ENCODE peak calls at places on chromosomes 7 and 10, in six cellular contexts. P is H9, I is choroid plexus epithelial cell, H is astrocyte of the cerebellum, A is osteocyte, E is LoVo. O is an unnamed sample.

GRCh38 chr10:112360308-112361270 is 13.3 kb upstream of the ACSL5 start:
- DNase-seq in P (no peak), A (no peak), E (peak), H (no peak), I (peak), O (peak)

GRCh38 chr7:47839381-47839780 is 108.9 kb downstream of the PKD1L1 start:
- DNase-seq in P (no peak), H (no peak), A (peak), E (no peak), I (no peak), O (no peak)

GRCh38 chr10:93773120-93773519 is 15.4 kb downstream of the LGI1 start:
- DNase-seq in I (no peak), A (no peak), H (no peak), P (no peak), E (no peak), O (no peak)

GRCh38 chr10:14688606-14689005 is 86.1 kb downstream of the FAM107B start:
- DNase-seq in E (no peak), H (no peak), P (no peak), A (no peak), I (peak), O (no peak)

GRCh38 chr7:116122972-116123595 is 87.3 kb upstream of the TES start:
- DNase-seq in E (peak), H (peak), A (no peak), I (peak), P (no peak), O (peak)

GRCh38 chr7:27175005-27175625 is 995 bp upstream of the HOXA10 start:
- DNase-seq in E (peak), A (no peak), H (no peak), I (no peak), P (peak), O (no peak)

GRCh38 chr10:70418229-70418628 is 14.3 kb downstream of the EIF4EBP2 start:
- DNase-seq in A (no peak), P (no peak), E (no peak), I (peak), H (no peak), O (no peak)

GRCh38 chr10:31031205-31031665 is 430 bp downstream of the ZNF438 start:
- DNase-seq in P (no peak), A (no peak), I (no peak), H (no peak), E (no peak), O (no peak)

GRCh38 chr10:44989621-44990301 is 11.0 kb upstream of the ZNF22 start:
- DNase-seq in H (no peak), P (peak), E (no peak), I (no peak), A (no peak), O (no peak)

GRCh38 chr10:131876543-131876942 is 24.3 kb upstream of the PPP2R2D start:
- DNase-seq in I (no peak), E (no peak), H (no peak), P (peak), A (no peak), O (no peak)

GRCh38 chr7:95798401-95798930 is 26.1 kb downstream of the DYNC1I1 start:
- DNase-seq in H (no peak), I (peak), E (no peak), A (no peak), P (no peak), O (no peak)

GRCh38 chr7:40793132-40793531 is 658.3 kb downstream of the SUGCT start:
- DNase-seq in H (peak), A (no peak), P (no peak), I (peak), E (peak), O (no peak)

GRCh38 chr10:124498071-124498470 is 36.4 kb downstream of the LHPP start:
- DNase-seq in H (no peak), P (no peak), I (no peak), A (no peak), E (no peak), O (no peak)